ENCODE peak calls at places on chromosomes 6 and 20, in four cellular contexts. O, X, T and L are unnamed samples.
A peak's percentile ranks its signal among the peaks of the same experiment; 100 is the strongest.

GRCh38 chr20:45363611-45364492 is 896 bp downstream of the SYS1 start:
- DNase-seq in O (no peak), X (no peak), T (no peak), L (no peak)

GRCh38 chr6:50655848-50656453 is 57.4 kb upstream of the TFAP2D start:
- DNase-seq in T (no peak), O (no peak), X (no peak), L (no peak)

GRCh38 chr20:20014659-20015058 is 2.5 kb upstream of the NAA20 start:
- DNase-seq in T (no peak), O (no peak), X (no peak), L (no peak)

GRCh38 chr6:38209291-38209865 is 389.9 kb downstream of the ZFAND3 start:
- DNase-seq in T (no peak), X (peak; percentile 72), O (no peak), L (no peak)

GRCh38 chr6:113819169-113819830 is 37.8 kb upstream of the MARCKS start:
- DNase-seq in X (no peak), T (no peak), O (no peak), L (no peak)

GRCh38 chr6:53250137-53250760 is 98.5 kb downstream of the ELOVL5 start:
- DNase-seq in X (no peak), O (no peak), T (no peak), L (no peak)

GRCh38 chr6:36771145-36771544 is 68.1 kb downstream of the CPNE5 start:
- DNase-seq in O (no peak), X (no peak), T (no peak), L (no peak)

GRCh38 chr20:56187791-56188190 is 60.7 kb upstream of the MC3R start:
- DNase-seq in X (no peak), T (peak; percentile 86), O (no peak), L (no peak)

GRCh38 chr6:168120390-168121307 is 41.6 kb upstream of the FRMD1 start:
- DNase-seq in O (peak; percentile 38), X (peak; percentile 74), T (no peak), L (peak; percentile 60)

GRCh38 chr20:63688234-63689045 is 8.0 kb upstream of the TNFRSF6B start:
- DNase-seq in T (no peak), X (no peak), O (peak; percentile 79), L (no peak)

GRCh38 chr6:87756858-87757257 is 54.8 kb upstream of the AKIRIN2 start:
- DNase-seq in T (no peak), X (no peak), O (peak; percentile 82), L (no peak)

GRCh38 chr20:56372850-56373249 is 14.1 kb downstream of the FAM210B start:
- DNase-seq in T (no peak), X (peak; percentile 13), O (no peak), L (no peak)

GRCh38 chr20:34388000-34388399 is 24.9 kb downstream of the ITCH start:
- DNase-seq in T (no peak), O (no peak), X (no peak), L (no peak)

GRCh38 chr20:38633577-38634093 is 32.0 kb downstream of the ARHGAP40 start:
- DNase-seq in O (peak; percentile 79), X (no peak), T (peak; percentile 52), L (no peak)

GRCh38 chr20:38165089-38165965 is at the start of gene TGM2:
- DNase-seq in O (peak; percentile 94), X (no peak), T (no peak), L (peak; percentile 76)

GRCh38 chr6:7073810-7074525 is 33.8 kb upstream of the RREB1 start:
- DNase-seq in X (no peak), O (peak; percentile 93), T (no peak), L (no peak)

GRCh38 chr6:40719671-40720374 is 132.7 kb upstream of the LRFN2 start:
- DNase-seq in O (no peak), T (no peak), X (no peak), L (no peak)

GRCh38 chr6:1869766-1870165 is 260.1 kb downstream of the FOXC1 start:
- DNase-seq in T (no peak), O (no peak), X (no peak), L (no peak)

GRCh38 chr6:93562566-93562965 is 143.2 kb upstream of the EPHA7 start:
- DNase-seq in T (no peak), X (no peak), O (no peak), L (no peak)

GRCh38 chr6:15441215-15441868 is 195.5 kb downstream of the JARID2 start:
- DNase-seq in T (peak; percentile 44), O (no peak), X (no peak), L (no peak)